ENCODE peak calls at places on chromosomes 16 and 17, in nine cellular contexts. T is mesendoderm, V is bronchial epithelial cell, Z is NCI-H524, X is nucleus accumbens, H is progenitor cell of endocrine pancreas, K is T follicular helper cell, P is NCI-H1436, L is naive B cell. W is an unnamed sample.

GRCh38 chr17:5879424-5879823 is 190.8 kb upstream of the WSCD1 start:
- DNase-seq in K (no peak), Z (no peak), L (no peak), T (no peak), P (no peak), X (no peak), V (no peak), H (no peak), W (no peak)

GRCh38 chr17:74569392-74570003 is 2.2 kb upstream of the CD300H start:
- DNase-seq in V (peak; percentile 98), K (no peak), L (no peak), Z (peak; percentile 16), H (no peak), X (no peak), T (peak; percentile 43), P (no peak), W (no peak)

GRCh38 chr17:38364741-38365140 is 13.1 kb downstream of the SOCS7 start:
- DNase-seq in V (no peak), L (no peak), X (no peak), T (no peak), H (no peak), P (no peak), Z (no peak), K (no peak), W (no peak)

GRCh38 chr17:47736501-47737211 is 3.6 kb downstream of the TBX21 start:
- DNase-seq in P (no peak), X (no peak), Z (no peak), V (no peak), L (no peak), H (no peak), K (no peak), T (no peak), W (no peak)

GRCh38 chr17:48491527-48492273 is 39.1 kb downstream of the HOXB1 start:
- DNase-seq in H (no peak), X (no peak), K (no peak), Z (no peak), L (peak; percentile 50), T (no peak), P (no peak), V (no peak), W (no peak)

GRCh38 chr17:48549909-48550308 is 5.0 kb upstream of the HOXB2 start:
- DNase-seq in L (no peak), V (no peak), X (no peak), K (no peak), H (no peak), P (no peak), T (no peak), Z (no peak), W (no peak)

GRCh38 chr16:79970551-79971236 is 370.2 kb upstream of the MAF start:
- DNase-seq in V (no peak), P (no peak), K (no peak), T (peak; percentile 77), Z (no peak), L (no peak), H (no peak), X (no peak), W (no peak)

GRCh38 chr17:2853722-2854580 is 57.7 kb downstream of the RAP1GAP2 start:
- DNase-seq in V (peak; percentile 18), P (peak; percentile 23), Z (peak; percentile 42), K (no peak), T (peak; percentile 62), H (peak; percentile 56), X (no peak), L (no peak), W (peak; percentile 62)

GRCh38 chr16:10930755-10931093 is 11.5 kb downstream of the DEXI start:
- DNase-seq in Z (peak; percentile 12), H (no peak), P (no peak), T (no peak), K (no peak), X (no peak), L (no peak), V (no peak), W (no peak)